ENCODE peak calls at places on chromosomes 13 and 19, in eight cellular contexts. G is stimulated activated CD4-positive, alpha-beta T cell treated with anti-CD3 and anti-CD28 coated beads, Interleukin-1b, Interleukin-23, amount 100 ng/mL, for 1 hour; S is CD8-positive, alpha-beta memory T cell; O is CD4-positive, alpha-beta memory T cell; B is LoVo; I is stimulated activated CD8-positive, alpha-beta memory T cell treated with anti-CD3 and anti-CD28 coated beads, Interleukin-4, amount 100 ng/mL, for 1 hour; V is fibroblast of lung; C is mucosa of gallbladder. X is an unnamed sample.

GRCh38 chr13:36681894-36682624 is 8.2 kb downstream of the SERTM1 start:
- DNase-seq in G (no peak), S (no peak), O (no peak), B (no peak), I (no peak), V (no peak), C (no peak), X (no peak)

GRCh38 chr13:66618702-66619101 is 611.4 kb downstream of the PCDH9 start:
- DNase-seq in G (no peak), S (no peak), O (no peak), B (no peak), I (no peak), V (peak), C (no peak), X (no peak)

GRCh38 chr13:43405457-43405856 is 381.3 kb downstream of the ENOX1 start:
- DNase-seq in G (no peak), S (no peak), O (no peak), B (no peak), I (no peak), V (peak), C (no peak), X (no peak)

GRCh38 chr19:398719-399118 is 10.2 kb downstream of the C2CD4C start:
- DNase-seq in G (no peak), S (no peak), O (no peak), B (no peak), I (no peak), V (no peak), C (no peak), X (no peak)

GRCh38 chr19:35714601-35715354 is 3.0 kb upstream of the KMT2B start:
- DNase-seq in G (no peak), S (no peak), O (no peak), B (no peak), I (no peak), V (no peak), C (no peak), X (no peak)

GRCh38 chr13:23007430-23007829 is 173.3 kb upstream of the SGCG start:
- DNase-seq in G (no peak), S (no peak), O (no peak), B (no peak), I (no peak), V (no peak), C (no peak), X (no peak)

GRCh38 chr13:99740261-99740979 is 231.1 kb downstream of the ZIC5 start:
- DNase-seq in G (no peak), S (no peak), O (no peak), B (no peak), I (no peak), V (peak), C (no peak), X (no peak)

GRCh38 chr13:111177803-111178389 is 62.8 kb downstream of the ARHGEF7 start:
- DNase-seq in G (no peak), S (no peak), O (no peak), B (no peak), I (no peak), V (peak), C (no peak), X (no peak)

GRCh38 chr19:48633148-48634035 is 3.8 kb downstream of the DBP start:
- DNase-seq in G (no peak), S (no peak), O (no peak), B (no peak), I (no peak), V (no peak), C (no peak), X (no peak)

GRCh38 chr19:48720251-48720612 is 707 bp upstream of the MAMSTR start:
- DNase-seq in G (no peak), S (no peak), O (no peak), B (no peak), I (no peak), V (no peak), C (no peak), X (no peak)

GRCh38 chr13:20363604-20364003 is 131.5 kb upstream of the GJB6 start:
- DNase-seq in G (no peak), S (no peak), O (no peak), B (no peak), I (no peak), V (peak), C (no peak), X (no peak)

GRCh38 chr19:53600217-53600616 is 31.6 kb upstream of the DPRX start:
- DNase-seq in G (no peak), S (no peak), O (no peak), B (no peak), I (no peak), V (no peak), C (no peak), X (no peak)

GRCh38 chr19:33143897-33144405 is 12.0 kb downstream of the WDR88 start:
- DNase-seq in G (no peak), S (peak), O (peak), B (peak), I (peak), V (peak), C (peak), X (no peak)

GRCh38 chr13:92175330-92175729 is 776.9 kb downstream of the GPC5 start:
- DNase-seq in G (no peak), S (no peak), O (no peak), B (peak), I (no peak), V (peak), C (no peak), X (no peak)

GRCh38 chr19:16385821-16386220 is 61.2 kb downstream of the KLF2 start:
- DNase-seq in G (no peak), S (no peak), O (no peak), B (no peak), I (no peak), V (no peak), C (no peak), X (no peak)

GRCh38 chr13:28040977-28041376 is 52.5 kb upstream of the URAD start:
- DNase-seq in G (no peak), S (no peak), O (no peak), B (no peak), I (no peak), V (no peak), C (no peak), X (no peak)

GRCh38 chr13:58472483-58472882 is 840.9 kb downstream of the PCDH17 start:
- DNase-seq in G (no peak), S (no peak), O (no peak), B (no peak), I (no peak), V (no peak), C (no peak), X (no peak)

GRCh38 chr19:36046443-36047050 is 7.5 kb downstream of the THAP8 start:
- DNase-seq in G (no peak), S (no peak), O (no peak), B (no peak), I (no peak), V (no peak), C (no peak), X (no peak)

GRCh38 chr19:33267706-33268105 is 34.6 kb downstream of the CEBPA start:
- DNase-seq in G (no peak), S (no peak), O (no peak), B (no peak), I (no peak), V (no peak), C (no peak), X (no peak)

GRCh38 chr19:728011-728410 is 19.3 kb downstream of the PALM start:
- DNase-seq in G (no peak), S (no peak), O (no peak), B (no peak), I (no peak), V (no peak), C (no peak), X (no peak)

GRCh38 chr13:59409651-59410200 is 754.0 kb downstream of the DIAPH3 start:
- DNase-seq in G (no peak), S (no peak), O (no peak), B (no peak), I (no peak), V (peak), C (no peak), X (no peak)

GRCh38 chr19:53365899-53366493 is 491 bp downstream of the ZNF525 start:
- DNase-seq in G (no peak), S (peak), O (no peak), B (peak), I (peak), V (no peak), C (no peak), X (no peak)

GRCh38 chr13:60162096-60162495 is 1.6 kb downstream of the DIAPH3 start:
- DNase-seq in G (no peak), S (no peak), O (no peak), B (no peak), I (no peak), V (peak), C (no peak), X (no peak)

GRCh38 chr13:105665284-105665683 is 870.2 kb downstream of the EFNB2 start:
- DNase-seq in G (no peak), S (no peak), O (no peak), B (no peak), I (no peak), V (peak), C (no peak), X (no peak)

GRCh38 chr13:99285432-99286182 is 21.6 kb downstream of the GPR183 start:
- DNase-seq in G (no peak), S (no peak), O (no peak), B (no peak), I (no peak), V (no peak), C (no peak), X (no peak)

GRCh38 chr19:35776102-35776788 is 881 bp downstream of the ARHGAP33 start:
- DNase-seq in G (no peak), S (no peak), O (no peak), B (no peak), I (no peak), V (no peak), C (no peak), X (no peak)

GRCh38 chr19:17441241-17442135 is 7.0 kb downstream of the TMEM221 start:
- DNase-seq in G (no peak), S (no peak), O (no peak), B (no peak), I (no peak), V (peak), C (no peak), X (no peak)

GRCh38 chr19:10284641-10285278 is 2.0 kb upstream of the ICAM4 start:
- DNase-seq in G (no peak), S (no peak), O (no peak), B (no peak), I (no peak), V (no peak), C (no peak), X (no peak)

GRCh38 chr13:99758465-99759162 is 213.0 kb downstream of the ZIC5 start:
- DNase-seq in G (no peak), S (no peak), O (no peak), B (no peak), I (no peak), V (no peak), C (no peak), X (no peak)

GRCh38 chr13:44155422-44156293 is 218.0 kb upstream of the SERP2 start:
- DNase-seq in G (no peak), S (no peak), O (no peak), B (no peak), I (no peak), V (peak), C (peak), X (no peak)

GRCh38 chr19:50790365-50790825 is at the start of gene ACP4:
- DNase-seq in G (no peak), S (no peak), O (no peak), B (no peak), I (no peak), V (no peak), C (no peak), X (no peak)

GRCh38 chr13:29569253-29570057 is 26.0 kb downstream of the SLC7A1 start:
- DNase-seq in G (no peak), S (no peak), O (no peak), B (no peak), I (no peak), V (peak), C (no peak), X (no peak)

X was measured in cortex of kidney.